ENCODE peak calls at places on chromosomes 6 and 20, in four cellular contexts. I, A, G and K are unnamed samples.

GRCh38 chr6:149614352-149614751 is 34.2 kb downstream of the KATNA1 start:
- DNase-seq in G (no peak), A (no peak), I (no peak), K (no peak)

GRCh38 chr6:34182751-34183531 is 37.1 kb upstream of the GRM4 start:
- DNase-seq in G (peak), I (no peak), A (no peak), K (no peak)

GRCh38 chr20:2708665-2709064 is 16.1 kb downstream of the EBF4 start:
- DNase-seq in G (no peak), I (no peak), A (no peak), K (no peak)

GRCh38 chr6:157261606-157262005 is 61.7 kb downstream of the TMEM242 start:
- DNase-seq in I (no peak), A (no peak), G (no peak), K (no peak)

GRCh38 chr6:163951326-163951725 is 536.8 kb downstream of the QKI start:
- DNase-seq in A (no peak), I (no peak), G (no peak), K (no peak)

GRCh38 chr6:11485261-11485660 is 52.3 kb upstream of the TMEM170B start:
- DNase-seq in G (no peak), A (no peak), I (no peak), K (no peak)

GRCh38 chr6:55304747-55305146 is 22.5 kb upstream of the GFRAL start:
- DNase-seq in A (no peak), G (no peak), I (no peak), K (no peak)

GRCh38 chr6:142802124-142802523 is 142.9 kb downstream of the HIVEP2 start:
- DNase-seq in I (peak), G (no peak), A (no peak), K (peak)

GRCh38 chr6:89966913-89967312 is 72.6 kb downstream of the GJA10 start:
- DNase-seq in A (no peak), I (no peak), G (no peak), K (no peak)

GRCh38 chr6:36139431-36139830 is 9.1 kb downstream of the MAPK13 start:
- DNase-seq in I (no peak), A (peak), G (peak), K (no peak)

GRCh38 chr6:96116674-96117073 is 100.9 kb downstream of the FUT9 start:
- DNase-seq in G (peak), I (no peak), A (no peak), K (no peak)

GRCh38 chr6:127186889-127187288 is 68.4 kb downstream of the RSPO3 start:
- DNase-seq in I (peak), G (peak), A (peak), K (peak)
- TF ChIP-seq NR3C1 in I (no peak), G (no peak), A (no peak), K (no peak)

GRCh38 chr6:6604015-6604414 is 15.5 kb downstream of the LY86 start:
- DNase-seq in A (no peak), I (no peak), G (no peak), K (no peak)

GRCh38 chr6:6605873-6606272 is 17.4 kb downstream of the LY86 start:
- DNase-seq in I (no peak), G (no peak), A (no peak), K (no peak)

GRCh38 chr6:6603317-6603716 is 14.8 kb downstream of the LY86 start:
- DNase-seq in G (no peak), I (no peak), A (no peak), K (no peak)

GRCh38 chr6:6600865-6601264 is 12.3 kb downstream of the LY86 start:
- DNase-seq in A (no peak), G (no peak), I (peak), K (no peak)

DNA sequence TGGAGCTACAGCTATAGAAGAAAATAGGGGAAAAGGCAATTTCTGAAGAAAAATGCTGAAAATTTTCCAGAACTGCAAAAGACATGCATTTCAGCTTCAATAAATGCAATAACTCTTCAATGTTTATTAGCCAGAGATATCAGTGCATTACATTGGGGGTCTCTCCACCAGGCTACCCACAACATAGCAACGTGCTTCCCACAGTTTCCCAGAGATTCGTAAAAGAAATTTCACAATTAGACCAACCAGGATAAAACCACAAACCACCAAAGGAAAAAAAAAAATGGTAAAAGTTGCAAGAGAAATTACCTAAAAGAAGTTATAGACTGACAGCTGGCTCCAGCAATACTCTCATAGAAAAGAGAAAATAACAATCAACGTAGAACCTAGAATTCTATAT is 16.0 kb downstream of the LY86 start:
- DNase-seq in I (no peak), G (no peak), A (no peak), K (no peak)
- TF ChIP-seq NR3C1 in I (no peak), G (no peak), A (no peak), K (no peak)

GRCh38 chr6:63537126-63537958 is 34.9 kb upstream of the LOC128125822 start:
- DNase-seq in A (no peak), I (no peak), G (no peak), K (peak)
- TF ChIP-seq NR3C1 in A (no peak), I (no peak), G (no peak), K (no peak)

DNA sequence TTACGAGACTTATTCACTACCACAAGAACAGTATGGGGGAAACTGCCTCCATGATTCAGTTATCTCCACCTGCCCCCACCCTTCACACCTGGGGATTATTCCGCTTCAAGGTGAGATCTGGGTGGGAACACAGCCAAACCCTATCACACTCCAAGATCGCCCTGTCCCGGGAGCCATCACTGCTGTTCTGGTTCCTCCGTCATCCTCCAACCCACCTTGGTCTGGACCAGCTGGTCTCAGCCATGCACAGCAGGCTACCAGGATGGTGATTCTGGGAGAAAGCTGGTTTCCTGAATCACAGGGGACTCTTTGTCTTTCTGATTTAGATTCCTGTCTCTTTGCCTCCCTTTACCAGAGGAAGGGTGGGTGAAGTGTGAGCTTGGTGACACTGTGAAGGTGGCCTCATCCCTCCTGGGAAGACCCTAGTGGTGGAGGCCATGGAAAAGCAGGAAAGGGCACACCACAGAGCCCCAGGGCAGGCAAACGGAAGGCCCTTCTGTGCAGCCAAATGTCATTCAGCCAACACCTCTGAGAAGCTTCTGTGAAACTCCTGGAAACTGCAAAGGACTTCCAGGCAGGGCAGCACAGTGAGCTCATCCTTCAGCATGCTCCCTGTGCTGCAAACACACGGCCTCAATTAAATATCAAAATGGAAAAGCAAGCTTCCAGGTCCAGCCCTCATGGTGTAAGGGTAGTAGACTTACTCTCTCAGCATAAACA is 169.9 kb downstream of the ANKRD60 start:
- DNase-seq in A (no peak), I (no peak), G (no peak), K (no peak)
- TF ChIP-seq NR3C1 in A (no peak), I (no peak), G (no peak), K (no peak)